ENCODE peak calls at places on chromosomes 16 and 17, in four cellular contexts. W is aorta, I is esophagus squamous epithelium, H is psoas muscle. T is an unnamed sample.

GRCh38 chr17:39927101-39927927 is at the start of the genes LRRC3C and ORMDL3:
- DNase-seq in W (peak; percentile 98), I (peak; percentile 53), H (peak; percentile 97), T (peak; percentile 97)

GRCh38 chr17:64496348-64496785 is 487 bp downstream of the POLG2 start:
- DNase-seq in W (no peak), I (no peak), H (no peak), T (no peak)

GRCh38 chr16:9677301-9677653 is 505.0 kb downstream of the GRIN2A start:
- DNase-seq in W (no peak), I (no peak), H (no peak), T (no peak)

GRCh38 chr17:62675260-62675659 is 47.8 kb downstream of the MRC2 start:
- DNase-seq in W (peak; percentile 80), I (no peak), H (peak; percentile 84), T (no peak)

GRCh38 chr16:49592507-49593422 is 219.2 kb downstream of the C16orf78 start:
- DNase-seq in W (no peak), I (no peak), H (peak; percentile 64), T (peak; percentile 47)

GRCh38 chr17:51251010-51251409 is 8.8 kb downstream of the MBTD1 start:
- DNase-seq in W (no peak), I (no peak), H (no peak), T (no peak)

GRCh38 chr16:15775209-15775608 is 81.6 kb downstream of the MYH11 start:
- DNase-seq in W (no peak), I (no peak), H (no peak), T (no peak)

GRCh38 chr16:27446721-27447120 is 44.7 kb downstream of the IL21R start:
- DNase-seq in W (peak; percentile 51), I (no peak), H (no peak), T (no peak)

GRCh38 chr16:83734136-83734535 is 73.6 kb upstream of the HSBP1 start:
- DNase-seq in W (no peak), I (no peak), H (no peak), T (peak; percentile 6)

GRCh38 chr17:78947235-78948153 is 22.3 kb upstream of the TIMP2 start:
- DNase-seq in W (no peak), I (no peak), H (no peak), T (no peak)

GRCh38 chr16:50313596-50314483 is 47.5 kb downstream of the ADCY7 start:
- DNase-seq in W (peak; percentile 85), I (no peak), H (peak; percentile 80), T (no peak)

GRCh38 chr16:66560107-66560506 is 6.1 kb upstream of the CMTM1 start:
- DNase-seq in W (no peak), I (no peak), H (no peak), T (no peak)

GRCh38 chr17:50264263-50265113 is 9.8 kb upstream of the TMEM92 start:
- DNase-seq in W (peak; percentile 84), I (no peak), H (no peak), T (peak; percentile 93)

GRCh38 chr17:17351901-17352781 is 49.0 kb downstream of the NT5M start:
- DNase-seq in W (peak; percentile 77), I (no peak), H (peak; percentile 75), T (no peak)

GRCh38 chr16:35310999-35311398 is 1851.6 kb downstream of the TP53TG3F start:
- DNase-seq in W (no peak), I (no peak), H (no peak), T (no peak)
- H3K9me3 ChIP-seq in W (no peaks in the 10 kb centered on the region), I (no peaks in the 10 kb centered on the region), H (no peaks in the 10 kb centered on the region), T (no peaks in the 10 kb centered on the region)

DNA sequence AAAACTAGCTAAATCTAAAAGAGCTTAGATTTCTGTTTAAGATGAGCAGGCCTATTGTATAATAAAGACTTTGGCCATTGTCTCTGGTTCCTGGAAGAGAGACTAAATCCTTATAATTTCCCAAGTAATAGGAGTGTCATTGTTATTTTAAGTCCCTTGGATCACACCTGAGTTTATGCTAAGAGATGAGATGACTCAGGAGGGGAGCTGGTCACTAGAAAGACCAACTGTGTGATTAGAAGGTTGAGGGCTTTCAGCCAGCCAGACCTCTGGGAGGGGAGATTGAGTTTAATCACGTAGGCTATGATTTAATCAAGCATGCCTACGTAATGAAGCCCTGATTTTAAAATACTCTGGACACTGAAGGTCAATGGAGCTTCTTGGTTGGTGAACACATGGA is 156.9 kb upstream of the C17orf78 start:
- DNase-seq in W (no peak), I (no peak), H (no peak), T (no peak)
- H3K4me1 ChIP-seq in W (no peaks in the 10 kb centered on the region), I (no peaks in the 10 kb centered on the region), H (no peaks in the 10 kb centered on the region), T (no peaks in the 10 kb centered on the region)

GRCh38 chr16:3321802-3322201 is 16.5 kb downstream of the ZNF75A start:
- DNase-seq in W (no peak), I (no peak), H (no peak), T (no peak)

GRCh38 chr16:3311496-3311895 is 6.2 kb downstream of the ZNF75A start:
- DNase-seq in W (no peak), I (no peak), H (no peak), T (no peak)

GRCh38 chr16:3317315-3317999 is 12.2 kb downstream of the ZNF75A start:
- DNase-seq in W (no peak), I (no peak), H (no peak), T (no peak)
- H3K9me3 ChIP-seq in W (peaks cover 32% of the 10 kb centered on the region), I (peaks cover 94% of the 10 kb centered on the region), H (peaks cover 93% of the 10 kb centered on the region), T (peaks cover 81% of the 10 kb centered on the region)

GRCh38 chr17:28940142-28940541 is 11.2 kb downstream of the PHF12 start:
- DNase-seq in W (no peak), I (no peak), H (no peak), T (no peak)

GRCh38 chr17:28937044-28937729 is 14.1 kb downstream of the PHF12 start:
- DNase-seq in W (no peak), I (no peak), H (no peak), T (no peak)

GRCh38 chr17:28935744-28936460 is 15.4 kb downstream of the PHF12 start:
- DNase-seq in W (no peak), I (no peak), H (no peak), T (no peak)

GRCh38 chr17:28940675-28941074 is 10.6 kb downstream of the PHF12 start:
- DNase-seq in W (no peak), I (no peak), H (peak; percentile 80), T (no peak)

GRCh38 chr17:28938552-28938951 is 12.8 kb downstream of the PHF12 start:
- DNase-seq in W (no peak), I (no peak), H (no peak), T (no peak)
- H3K4me1 ChIP-seq in W (peaks cover 6% of the 10 kb centered on the region), I (peaks cover 70% of the 10 kb centered on the region), H (peaks cover 89% of the 10 kb centered on the region), T (peaks cover 83% of the 10 kb centered on the region)

GRCh38 chr16:61580579-61580978 is 455.7 kb downstream of the CDH8 start:
- DNase-seq in W (peak; percentile 55), I (no peak), H (no peak), T (no peak)

GRCh38 chr16:61576476-61576875 is 459.8 kb downstream of the CDH8 start:
- DNase-seq in W (no peak), I (no peak), H (no peak), T (no peak)

GRCh38 chr16:61581417-61582046 is 454.7 kb downstream of the CDH8 start:
- DNase-seq in W (peak; percentile 66), I (no peak), H (peak; percentile 45), T (no peak)

GRCh38 chr16:61575617-61576016 is 460.6 kb downstream of the CDH8 start:
- DNase-seq in W (no peak), I (no peak), H (no peak), T (no peak)

GRCh38 chr16:61579195-61579594 is 457.0 kb downstream of the CDH8 start:
- DNase-seq in W (no peak), I (no peak), H (no peak), T (no peak)
- H3K9me3 ChIP-seq in W (no peaks in the 10 kb centered on the region), I (no peaks in the 10 kb centered on the region), H (peaks cover 4% of the 10 kb centered on the region), T (no peaks in the 10 kb centered on the region)

GRCh38 chr17:35087731-35088646 is 24.5 kb upstream of the RFFL start:
- DNase-seq in W (peak; percentile 84), I (no peak), H (peak; percentile 71), T (no peak)

GRCh38 chr17:35086164-35086563 is 22.7 kb upstream of the RFFL start:
- DNase-seq in W (no peak), I (no peak), H (no peak), T (no peak)

GRCh38 chr17:35084987-35085386 is 21.5 kb upstream of the RFFL start:
- DNase-seq in W (no peak), I (no peak), H (no peak), T (no peak)

GRCh38 chr17:35088647-35088910 is 25.1 kb upstream of the RFFL start:
- DNase-seq in W (no peak), I (no peak), H (peak; percentile 49), T (no peak)

GRCh38 chr17:35086931-35087573 is 23.5 kb upstream of the RFFL start:
- DNase-seq in W (no peak), I (no peak), H (no peak), T (no peak)
- H3K4me1 ChIP-seq in W (peaks cover 2% of the 10 kb centered on the region), I (peaks cover 72% of the 10 kb centered on the region), H (peaks cover 11% of the 10 kb centered on the region), T (peaks cover 40% of the 10 kb centered on the region)

DNA sequence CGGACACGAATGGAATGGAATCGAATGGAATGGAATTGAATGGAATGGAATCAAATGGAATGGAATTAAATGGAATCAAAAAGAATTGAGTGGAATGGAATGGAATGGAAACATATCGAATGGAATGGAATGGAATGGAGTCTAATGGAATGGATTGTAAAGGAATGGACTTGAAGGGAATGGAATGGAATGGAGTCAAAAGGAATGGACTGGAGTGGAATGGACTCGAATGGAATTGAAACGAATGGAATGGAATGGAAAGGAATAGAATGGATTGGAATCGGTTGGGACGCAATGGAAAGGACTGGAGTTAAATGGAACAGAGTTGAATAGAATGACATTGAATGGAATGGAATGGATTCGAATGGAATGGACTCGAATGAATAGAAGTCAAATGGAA is 486.9 kb upstream of the WSB1 start:
- DNase-seq in W (no peak), I (no peak), H (no peak), T (no peak)
- H3K9me3 ChIP-seq in W (no peaks in the 10 kb centered on the region), I (peaks cover 32% of the 10 kb centered on the region), H (peaks cover 50% of the 10 kb centered on the region), T (peaks cover 10% of the 10 kb centered on the region)

GRCh38 chr17:82370471-82371332 is 863 bp upstream of the UTS2R start:
- DNase-seq in W (no peak), I (no peak), H (peak; percentile 52), T (no peak)

GRCh38 chr17:82371333-82372062 is at the start of gene UTS2R:
- DNase-seq in W (no peak), I (no peak), H (peak; percentile 54), T (no peak)

GRCh38 chr17:82372591-82373452 is 1.3 kb downstream of the UTS2R start:
- DNase-seq in W (no peak), I (no peak), H (peak; percentile 35), T (no peak)

GRCh38 chr17:82373731-82374625 is 2.4 kb downstream of the UTS2R start:
- DNase-seq in W (no peak), I (no peak), H (peak; percentile 48), T (no peak)

GRCh38 chr17:82372063-82372590 is 562 bp downstream of the UTS2R start:
- DNase-seq in W (no peak), I (no peak), H (peak; percentile 48), T (no peak)
- H3K4me1 ChIP-seq in W (no peaks in the 10 kb centered on the region), I (peaks cover 33% of the 10 kb centered on the region), H (peaks cover 12% of the 10 kb centered on the region), T (peaks cover 10% of the 10 kb centered on the region)

DNA sequence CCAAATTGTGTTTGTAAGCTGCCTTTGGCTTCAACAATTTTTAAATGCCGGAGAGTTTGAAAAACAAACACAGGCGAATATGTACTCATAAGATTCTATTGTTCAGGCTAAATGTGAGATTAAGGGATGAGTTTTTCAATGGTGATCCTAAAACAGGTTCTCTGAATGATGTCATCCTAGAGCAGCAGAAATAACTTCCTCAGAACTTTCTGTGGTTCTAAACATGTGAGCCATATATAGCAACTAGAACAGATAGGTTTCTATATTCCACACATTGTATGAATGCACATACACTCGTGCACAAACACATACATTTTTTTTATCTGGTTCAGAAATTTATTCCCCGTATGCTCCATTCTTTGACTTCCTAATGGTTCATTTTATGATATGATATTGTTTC is 1352.2 kb downstream of the CDH8 start:
- DNase-seq in W (no peak), I (no peak), H (no peak), T (no peak)
- H3K9me3 ChIP-seq in W (peaks cover under 1% of the 10 kb centered on the region), I (peaks cover 3% of the 10 kb centered on the region), H (peaks cover 7% of the 10 kb centered on the region), T (no peaks in the 10 kb centered on the region)

T was measured in vagina.